ENCODE peak calls at places on chromosomes 4 and X, in ten cellular contexts. G is WTC11, F is epithelial cell of esophagus, Z is esophagus muscularis mucosa, O is IMR-90, E is Panc1, D is astrocyte, Y is GM12865, X is H9, V is K562. N is an unnamed sample.

GRCh38 chrX:65601530-65602281 is 65.7 kb upstream of the MSN start:
- DNase-seq in E (no peak), Z (no peak), X (no peak), G (no peak), Y (peak), V (no peak), O (peak), D (peak), F (peak), N (peak)

GRCh38 chrX:66162331-66162822 is 1.7 kb upstream of the HEPH start:
- DNase-seq in Z (no peak), F (peak), X (no peak), V (peak), E (no peak), D (no peak), G (no peak), O (no peak), Y (no peak), N (no peak)

GRCh38 chr4:150136036-150136435 is 57.8 kb downstream of the DCLK2 start:
- DNase-seq in X (no peak), O (peak), V (no peak), Y (no peak), E (no peak), G (no peak), D (peak), Z (no peak), F (no peak), N (no peak)

GRCh38 chr4:38060829-38061431 is 100.7 kb downstream of the PTTG2 start:
- DNase-seq in D (peak), O (peak), G (no peak), Y (no peak), V (no peak), F (peak), E (no peak), Z (no peak), X (no peak), N (no peak)

GRCh38 chr4:79682801-79683217 is 274.8 kb upstream of the GK2 start:
- DNase-seq in G (peak), Z (no peak), F (no peak), X (no peak), E (no peak), D (peak), Y (no peak), V (no peak), O (peak), N (no peak)

GRCh38 chr4:152485726-152486276 is 50.1 kb downstream of the FBXW7 start:
- DNase-seq in F (peak), G (no peak), V (peak), Z (no peak), D (peak), E (peak), X (no peak), O (peak), Y (peak), N (no peak)

GRCh38 chr4:178165251-178165650 is 723.0 kb upstream of the AGA start:
- DNase-seq in V (no peak), X (no peak), D (no peak), G (no peak), F (peak), E (no peak), Y (no peak), O (no peak), Z (no peak), N (no peak)

GRCh38 chr4:153151535-153152452 is 52.4 kb upstream of the TRIM2 start:
- DNase-seq in F (peak), E (no peak), V (no peak), Y (peak), O (peak), G (peak), X (peak), D (peak), Z (no peak), N (peak)

GRCh38 chrX:1248381-1249061 is 20.1 kb upstream of the CSF2RA start:
- DNase-seq in V (no peak), Z (no peak), G (peak), Y (peak), D (no peak), X (peak), F (no peak), O (no peak), E (no peak), N (no peak)

GRCh38 chr4:121950680-121951569 is 935 bp downstream of the TRPC3 start:
- DNase-seq in F (peak), G (peak), Y (peak), O (peak), Z (no peak), D (no peak), X (peak), E (no peak), V (no peak), N (peak)

GRCh38 chr4:77007358-77008230 is 58.0 kb downstream of the SEPTIN11 start:
- DNase-seq in Z (no peak), E (no peak), X (no peak), F (peak), G (no peak), V (no peak), Y (peak), D (peak), O (peak), N (no peak)

GRCh38 chr4:1041147-1041935 is 29.9 kb downstream of the FGFRL1 start:
- DNase-seq in D (peak), F (peak), G (no peak), O (peak), Z (no peak), X (no peak), Y (no peak), E (no peak), V (peak), N (peak)

GRCh38 chrX:7214251-7214650 is 66.3 kb upstream of the PUDP start:
- DNase-seq in V (no peak), G (no peak), Y (no peak), Z (no peak), F (no peak), E (no peak), D (no peak), O (no peak), X (no peak), N (no peak)

GRCh38 chrX:27918799-27919198 is 62.5 kb downstream of the DCAF8L1 start:
- DNase-seq in X (no peak), Y (no peak), G (peak), E (no peak), V (no peak), O (peak), D (no peak), F (peak), Z (no peak), N (no peak)

GRCh38 chr4:4851081-4851480 is 8.4 kb upstream of the MSX1 start:
- DNase-seq in Y (no peak), Z (no peak), F (no peak), D (no peak), O (no peak), E (no peak), X (no peak), G (no peak), V (no peak), N (no peak)

GRCh38 chr4:47017494-47017893 is 13.9 kb upstream of the GABRB1 start:
- DNase-seq in G (no peak), X (no peak), V (no peak), Z (no peak), E (peak), F (no peak), O (peak), Y (no peak), D (peak), N (no peak)

GRCh38 chr4:48333587-48333986 is 7.7 kb upstream of the SLAIN2 start:
- DNase-seq in D (no peak), G (no peak), X (no peak), V (no peak), F (peak), E (no peak), Y (no peak), Z (no peak), O (no peak), N (no peak)

GRCh38 chr4:144584428-144584827 is 61.5 kb upstream of the HHIP start:
- DNase-seq in F (no peak), E (no peak), O (no peak), Y (peak), V (no peak), G (no peak), X (no peak), D (no peak), Z (no peak), N (no peak)

GRCh38 chr4:122086338-122086737 is 65.8 kb upstream of the BLTP1 start:
- DNase-seq in D (no peak), E (no peak), Z (no peak), V (no peak), Y (no peak), X (no peak), G (no peak), F (peak), O (peak), N (no peak)

GRCh38 chrX:28408017-28408723 is 179.1 kb upstream of the IL1RAPL1 start:
- DNase-seq in V (no peak), E (no peak), Y (no peak), X (no peak), O (no peak), D (no peak), F (no peak), G (no peak), Z (no peak), N (no peak)

GRCh38 chr4:153083447-153083921 is 120.8 kb upstream of the TRIM2 start:
- DNase-seq in X (peak), O (peak), V (peak), E (peak), Y (peak), G (peak), F (peak), D (peak), Z (no peak), N (no peak)

GRCh38 chr4:182010876-182011275 is 232.3 kb upstream of the TENM3 start:
- DNase-seq in E (no peak), O (peak), G (no peak), X (no peak), V (no peak), F (no peak), D (peak), Y (no peak), Z (no peak), N (no peak)

GRCh38 chr4:152937535-152938236 is 1.6 kb downstream of the FHDC1 start:
- DNase-seq in G (peak), V (peak), F (peak), Y (peak), X (no peak), O (peak), D (peak), Z (no peak), E (no peak), N (peak)

DNA sequence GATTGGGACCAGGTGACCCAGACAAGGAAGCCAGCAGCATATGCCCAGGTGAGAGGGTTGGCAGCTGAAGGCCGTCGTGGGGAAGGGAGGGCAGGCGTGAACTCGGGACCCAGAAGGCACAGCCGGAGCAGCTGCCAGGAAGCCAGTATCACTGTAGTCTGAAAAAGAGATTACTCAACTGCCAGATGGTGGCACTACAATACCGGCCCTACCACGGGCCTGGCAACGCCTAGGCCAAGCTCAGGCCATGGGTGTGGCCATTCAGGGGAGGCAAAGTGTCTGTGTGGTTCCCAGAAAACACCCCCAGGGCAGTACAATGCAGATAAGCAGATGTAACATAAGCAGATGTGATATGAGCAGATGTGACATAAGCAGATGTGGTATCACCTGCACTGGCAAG is 236.0 kb downstream of the AFAP1 start:
- DNase-seq in X (no peak), E (no peak), D (no peak), O (no peak), G (no peak), V (peak), Y (peak), Z (no peak), F (no peak), N (no peak)
- TF ChIP-seq CTCF in X (no peak), E (no peak), D (no peak), O (no peak), G (no peak), V (peak), Y (no peak), Z (no peak), F (no peak), N (no peak)

DNA sequence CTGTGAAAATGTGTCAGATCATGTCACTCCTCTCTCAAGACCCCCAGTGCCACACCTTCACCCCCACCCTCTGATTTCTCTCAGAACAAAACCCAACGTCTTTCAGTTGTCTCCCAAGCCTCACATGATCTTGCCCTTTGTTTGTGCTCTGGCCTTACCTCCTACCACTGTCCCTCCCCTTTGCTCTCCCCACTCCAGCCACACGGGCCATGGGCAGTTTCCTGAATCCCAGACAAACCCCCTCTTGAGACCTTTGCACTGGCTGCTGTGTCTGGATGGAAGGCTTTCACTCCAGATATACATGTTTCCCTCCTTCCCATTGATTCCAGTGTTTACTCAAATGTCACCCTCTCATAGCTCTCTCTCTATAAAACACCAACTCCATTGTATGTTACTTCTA is 3.6 kb upstream of the CENPE start:
- DNase-seq in D (no peak), F (no peak), Y (no peak), O (no peak), Z (no peak), G (no peak), X (no peak), V (no peak), E (no peak), N (no peak)
- TF ChIP-seq CTCF in D (no peak), F (no peak), Y (no peak), O (no peak), Z (no peak), G (no peak), X (no peak), V (no peak), E (no peak), N (no peak)

GRCh38 chr4:141675384-141675783 is 39.0 kb downstream of the IL15 start:
- DNase-seq in O (no peak), Z (no peak), F (no peak), V (no peak), X (no peak), G (no peak), Y (no peak), D (no peak), E (no peak), N (no peak)

GRCh38 chr4:141676087-141676486 is 39.7 kb downstream of the IL15 start:
- DNase-seq in G (no peak), Z (no peak), X (no peak), O (no peak), Y (no peak), E (no peak), F (no peak), V (no peak), D (no peak), N (no peak)

GRCh38 chr4:141684785-141685184 is 48.4 kb downstream of the IL15 start:
- DNase-seq in O (peak), Y (no peak), X (no peak), G (no peak), V (no peak), Z (no peak), E (no peak), D (peak), F (peak), N (no peak)

DNA sequence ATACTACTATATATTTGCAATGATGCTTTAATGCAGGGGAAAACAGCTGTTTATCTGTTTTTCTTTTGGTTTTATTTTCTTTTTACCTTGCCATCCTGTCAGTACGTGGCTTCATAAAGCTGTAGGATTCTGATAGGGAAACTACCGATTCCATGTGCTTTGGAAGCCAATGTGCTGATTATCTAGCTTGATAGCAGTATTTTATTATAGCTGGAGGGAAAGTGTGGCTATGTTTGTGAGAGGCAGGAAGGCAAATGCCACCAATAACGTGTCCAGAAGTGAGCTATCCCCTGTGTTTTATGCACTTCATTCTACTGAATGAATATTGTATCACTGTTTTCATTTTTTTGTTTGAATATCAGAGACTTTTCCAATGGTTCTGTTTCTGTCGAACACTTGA is 43.7 kb downstream of the IL15 start:
- DNase-seq in Y (no peak), O (no peak), X (no peak), F (no peak), G (no peak), E (no peak), V (no peak), Z (no peak), D (no peak), N (no peak)
- TF ChIP-seq CTCF in Y (no peak), O (no peak), X (no peak), F (no peak), G (no peak), E (no peak), V (no peak), Z (no peak), D (no peak), N (no peak)

DNA sequence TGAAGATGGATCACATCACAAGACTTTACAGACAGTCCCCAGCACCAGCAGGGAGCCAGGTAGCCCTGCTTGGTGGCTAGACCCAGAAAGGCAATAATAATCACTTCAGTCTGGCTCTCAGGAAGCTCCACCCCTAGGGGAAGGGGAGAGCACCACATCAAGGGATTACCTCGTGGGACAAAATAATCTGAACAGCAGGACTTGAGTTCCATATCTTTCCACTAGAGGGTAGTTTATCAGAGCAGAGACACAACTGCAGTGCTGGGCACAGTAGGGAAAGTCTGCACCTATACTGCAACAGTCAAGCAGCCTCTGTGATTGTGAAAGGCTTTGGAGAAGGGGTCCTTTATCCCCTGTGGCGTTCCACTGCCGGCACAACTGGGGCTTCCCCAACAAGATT is 547.0 kb upstream of the POU3F4 start:
- DNase-seq in D (no peak), G (peak), F (no peak), Y (no peak), Z (no peak), O (no peak), V (no peak), X (peak), E (no peak), N (no peak)
- TF ChIP-seq CTCF in D (no peak), G (no peak), F (peak), Y (no peak), Z (no peak), O (no peak), V (no peak), X (peak), E (peak), N (no peak)

N was measured in kidney.